ENCODE peak calls at places on chromosomes 6 and 20, in six cellular contexts. D is HAP-1; O is lung; N is upper lobe of right lung; Q is CD8-positive, alpha-beta memory T cell; Z is GM23248. P is an unnamed sample. For H3K27me3, the result is how much of the 10 kb centered on the place peaks cover.

GRCh38 chr20:46838002-46838401 is 56.6 kb upstream of the EYA2 start:
- DNase-seq in N (no peak), O (no peak), Q (no peak), D (no peak), Z (no peak), P (no peak)

GRCh38 chr6:156564128-156564806 is 212.9 kb upstream of the ARID1B start:
- DNase-seq in Z (peak), Q (peak), D (peak), O (peak), N (peak), P (peak)

GRCh38 chr20:41425180-41425884 is 58.7 kb upstream of the EMILIN3 start:
- DNase-seq in O (no peak), Q (no peak), Z (peak), N (no peak), D (no peak), P (no peak)

GRCh38 chr6:25327372-25327771 is 48.2 kb downstream of the CARMIL1 start:
- DNase-seq in Z (no peak), O (no peak), N (no peak), Q (no peak), D (peak), P (no peak)

GRCh38 chr6:39073471-39074355 is 25.1 kb downstream of the GLP1R start:
- DNase-seq in N (peak), Z (no peak), O (no peak), Q (no peak), D (no peak), P (no peak)

GRCh38 chr6:35081426-35081851 is 59.7 kb downstream of the TCP11 start:
- DNase-seq in Q (no peak), Z (no peak), D (no peak), N (peak), O (no peak), P (peak)

GRCh38 chr6:57174511-57174907 is 2.4 kb downstream of the BAG2 start:
- DNase-seq in N (no peak), Q (no peak), D (no peak), O (no peak), Z (no peak), P (no peak)

GRCh38 chr20:37257993-37258392 is 3.6 kb downstream of the GHRH start:
- DNase-seq in Q (no peak), N (no peak), Z (no peak), D (no peak), O (no peak), P (no peak)

GRCh38 chr6:155013457-155013876 is 18.4 kb downstream of the TIAM2 start:
- DNase-seq in Q (no peak), O (no peak), Z (no peak), N (no peak), D (no peak), P (no peak)

GRCh38 chr20:59525500-59526241 is 78.7 kb upstream of the PHACTR3 start:
- DNase-seq in O (peak), D (peak), Z (peak), Q (no peak), N (peak), P (peak)

GRCh38 chr6:30819287-30819917 is 64.9 kb upstream of the DDR1 start:
- DNase-seq in D (no peak), Q (no peak), N (no peak), Z (peak), O (no peak), P (no peak)

GRCh38 chr6:103937389-103937788 is 922.3 kb downstream of the HACE1 start:
- DNase-seq in Z (no peak), O (no peak), N (no peak), Q (no peak), D (no peak), P (no peak)

GRCh38 chr6:109526905-109527628 is 44.0 kb upstream of the ZBTB24 start:
- DNase-seq in Q (peak), O (peak), N (no peak), D (peak), Z (peak), P (peak)

GRCh38 chr20:34971873-34972235 is 16.2 kb downstream of the MYH7B start:
- DNase-seq in Z (no peak), N (no peak), O (no peak), Q (no peak), D (no peak), P (no peak)

GRCh38 chr6:52399511-52400315 is 20.4 kb upstream of the EFHC1 start:
- DNase-seq in O (no peak), Q (peak), N (no peak), D (peak), Z (peak), P (peak)

GRCh38 chr6:31919624-31920303 is 7.8 kb upstream of the C2 start:
- DNase-seq in Q (no peak), Z (no peak), D (no peak), N (no peak), O (no peak), P (no peak)

GRCh38 chr6:44956426-44956825 is 371.7 kb upstream of the RUNX2 start:
- DNase-seq in N (no peak), Q (no peak), Z (no peak), O (no peak), D (no peak), P (peak)

GRCh38 chr6:144480518-144480917 is 195.4 kb downstream of the UTRN start:
- DNase-seq in D (no peak), N (no peak), Z (no peak), Q (no peak), O (no peak), P (no peak)

GRCh38 chr6:27752038-27752885 is 159.9 kb downstream of the OR2B2 start:
- DNase-seq in O (peak), N (peak), D (peak), Z (peak), Q (peak), P (peak)
- H3K27me3 ChIP-seq in O (under half), N (under half), D (under half), Z (under half), Q (under half), P (under half)

DNA sequence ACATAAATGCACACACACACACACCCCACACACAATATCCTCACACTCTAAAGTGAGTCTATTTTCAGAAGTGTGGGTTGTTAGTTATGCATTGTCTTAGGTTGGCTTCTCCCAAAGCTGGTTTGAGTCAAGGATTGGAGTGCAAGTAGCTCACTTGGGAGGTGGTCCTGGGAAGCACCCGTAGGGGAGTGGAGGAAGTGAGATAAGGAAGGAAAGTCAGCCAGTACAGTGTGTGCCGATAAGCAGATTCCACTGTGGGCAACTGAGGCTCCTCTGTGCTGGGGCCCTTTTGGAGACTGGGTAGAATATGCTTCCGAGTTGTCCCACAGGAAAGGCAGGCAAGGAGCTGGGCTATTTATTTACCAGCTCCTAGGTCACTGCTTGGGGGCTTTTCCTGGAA is 67.2 kb downstream of the PLCB4 start:
- DNase-seq in Q (no peak), Z (no peak), D (no peak), O (no peak), N (no peak), P (no peak)
- H3K27me3 ChIP-seq in Q (under half), Z (under half), D (under half), O (under half), N (under half), P (under half)

GRCh38 chr6:36083446-36083845 is 46.9 kb upstream of the MAPK13 start:
- DNase-seq in D (no peak), Q (no peak), O (no peak), Z (no peak), N (no peak), P (no peak)

GRCh38 chr6:36094238-36094637 is 36.1 kb upstream of the MAPK13 start:
- DNase-seq in O (no peak), N (no peak), Z (no peak), Q (no peak), D (no peak), P (no peak)

GRCh38 chr6:36094786-36095496 is 35.4 kb upstream of the MAPK13 start:
- DNase-seq in O (peak), D (peak), Z (peak), Q (peak), N (peak), P (peak)

DNA sequence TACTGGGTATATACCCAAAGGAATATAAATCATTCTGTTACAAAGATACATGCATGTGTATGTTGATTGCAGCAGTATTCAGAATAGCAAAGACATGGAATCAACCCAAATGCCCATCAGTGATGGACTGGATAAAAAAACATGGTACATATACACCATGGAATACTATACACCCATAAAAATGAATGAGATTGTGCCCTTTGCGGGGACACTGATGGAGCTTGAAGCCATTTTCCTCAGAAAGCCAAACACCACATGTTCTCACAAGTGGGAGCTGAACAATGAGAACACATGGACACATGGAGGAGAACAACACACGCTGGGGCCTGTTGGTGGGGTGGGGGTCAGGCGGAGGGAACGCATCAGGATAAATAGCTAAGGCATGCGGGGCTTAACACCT is 41.3 kb upstream of the MAPK13 start:
- DNase-seq in N (no peak), O (no peak), Z (no peak), D (no peak), Q (no peak), P (no peak)
- H3K27me3 ChIP-seq in N (under half), O (under half), Z (under half), D (under half), Q (under half), P (under half)

GRCh38 chr6:50707652-50708325 is 5.5 kb upstream of the TFAP2D start:
- DNase-seq in Q (no peak), O (no peak), D (no peak), Z (no peak), N (no peak), P (no peak)

GRCh38 chr6:50706575-50706974 is 6.8 kb upstream of the TFAP2D start:
- DNase-seq in Q (no peak), Z (no peak), N (no peak), D (no peak), O (no peak), P (no peak)

GRCh38 chr6:50709366-50709734 is 4.0 kb upstream of the TFAP2D start:
- DNase-seq in N (no peak), Z (no peak), O (no peak), Q (no peak), D (no peak), P (no peak)

GRCh38 chr6:50707191-50707590 is 6.1 kb upstream of the TFAP2D start:
- DNase-seq in N (no peak), D (no peak), Q (no peak), Z (no peak), O (no peak), P (no peak)

GRCh38 chr6:50708664-50709365 is 4.5 kb upstream of the TFAP2D start:
- DNase-seq in O (no peak), N (no peak), Q (no peak), Z (no peak), D (no peak), P (no peak)
- H3K27me3 ChIP-seq in O (under half), N (half or more), Q (under half), Z (under half), D (under half), P (under half)

GRCh38 chr20:1527923-1528322 is 29.6 kb downstream of the SIRPD start:
- DNase-seq in Q (no peak), Z (no peak), O (no peak), D (no peak), N (no peak), P (no peak)
- H3K27me3 ChIP-seq in Q (under half), Z (under half), O (under half), D (under half), N (under half), P (under half)

DNA sequence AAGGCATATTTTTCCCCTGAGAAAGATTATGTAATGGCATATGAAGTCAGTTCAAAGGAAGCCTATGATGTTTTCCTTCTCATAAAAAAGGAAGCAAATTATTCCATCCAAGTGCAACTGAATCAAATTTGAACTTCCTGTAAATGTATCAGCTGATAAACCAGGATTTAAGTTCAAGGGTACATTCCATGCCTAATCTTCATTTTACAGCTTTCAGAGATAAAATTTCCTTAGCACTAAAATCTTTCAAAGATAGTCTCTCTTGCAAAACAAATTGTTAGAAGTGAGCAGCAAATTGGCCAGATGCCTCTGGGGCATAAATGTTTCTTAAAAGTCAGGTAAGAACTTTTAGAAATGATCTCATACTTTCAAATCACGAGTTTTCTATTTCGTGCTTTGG is 2.8 kb upstream of the TCF21 start:
- DNase-seq in N (no peak), Z (no peak), O (no peak), Q (no peak), D (no peak), P (no peak)
- H3K27me3 ChIP-seq in N (under half), Z (under half), O (under half), Q (under half), D (half or more), P (under half)

DNA sequence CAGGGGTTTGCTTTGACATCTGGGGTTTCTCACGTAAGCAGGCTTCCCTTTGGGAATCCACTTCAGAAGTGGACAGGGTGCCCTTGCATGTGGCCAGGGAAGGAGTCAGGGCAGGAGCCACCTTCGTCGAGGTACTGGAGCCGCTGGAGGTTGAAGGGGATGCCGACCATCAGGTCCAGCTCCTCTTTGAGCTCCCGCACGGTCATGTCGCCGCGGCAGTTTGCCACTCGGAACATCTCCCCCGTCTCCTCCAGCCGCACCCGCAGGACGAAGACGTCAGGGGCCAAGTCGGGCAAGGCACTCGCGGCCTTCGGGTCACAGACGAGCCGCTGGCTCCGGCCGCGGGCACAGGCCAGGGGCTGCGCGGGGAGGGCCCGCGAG is 360 bp downstream of the ANKRD60 start:
- DNase-seq in Q (no peak), D (no peak), O (no peak), Z (peak), N (no peak), P (no peak)
- H3K27me3 ChIP-seq in Q (under half), D (half or more), O (under half), Z (under half), N (under half), P (under half)

GRCh38 chr6:165939601-165940290 is 227.9 kb downstream of the TBXT start:
- DNase-seq in Z (no peak), D (no peak), Q (no peak), N (no peak), O (no peak), P (no peak)

GRCh38 chr6:165936660-165937059 is 231.0 kb downstream of the TBXT start:
- DNase-seq in O (no peak), D (no peak), Q (no peak), Z (no peak), N (no peak), P (no peak)

GRCh38 chr6:165939047-165939446 is 228.6 kb downstream of the TBXT start:
- DNase-seq in N (no peak), O (no peak), Q (no peak), Z (no peak), D (no peak), P (no peak)

GRCh38 chr6:165936096-165936495 is 231.6 kb downstream of the TBXT start:
- DNase-seq in D (no peak), N (no peak), Z (no peak), Q (no peak), O (no peak), P (no peak)

DNA sequence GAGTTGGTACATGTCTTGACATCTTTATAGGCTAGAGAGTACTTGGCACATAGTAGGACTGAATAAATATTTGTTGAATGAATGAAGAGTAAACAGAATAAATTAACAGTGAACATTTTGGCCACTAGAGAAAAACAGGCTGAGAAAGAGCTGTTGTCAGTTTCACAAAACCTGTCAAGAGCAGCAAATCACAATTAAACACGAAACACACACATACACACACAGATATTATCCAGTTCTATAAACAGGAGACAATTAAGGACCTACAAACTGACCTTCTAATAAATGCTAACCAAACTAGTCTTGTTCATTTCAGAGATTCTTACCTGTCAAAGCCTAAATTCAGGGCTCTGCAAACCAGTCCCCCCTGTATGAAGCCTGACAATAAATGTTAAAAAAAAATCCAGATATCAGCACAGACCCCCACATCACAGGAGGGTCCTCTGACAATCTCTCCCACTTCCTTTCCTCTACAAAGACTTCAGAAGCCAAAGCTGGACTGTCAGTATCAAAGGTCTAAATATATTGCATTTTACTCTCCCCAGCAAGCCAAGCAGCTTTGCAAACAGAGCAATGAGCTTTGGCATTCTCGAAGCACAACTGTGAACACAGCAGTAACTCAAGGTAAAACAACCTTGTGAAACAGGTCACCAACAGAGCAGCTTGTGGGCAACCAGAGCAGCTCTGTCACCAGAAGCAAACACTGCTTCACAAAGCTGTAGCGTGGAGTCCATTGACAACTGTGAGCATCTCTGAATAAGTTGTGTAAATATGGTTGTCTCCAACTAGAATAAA is 229.9 kb downstream of the TBXT start:
- DNase-seq in D (no peak), O (no peak), N (no peak), Z (no peak), Q (no peak), P (no peak)
- H3K27me3 ChIP-seq in D (under half), O (under half), N (under half), Z (under half), Q (under half), P (under half)

GRCh38 chr6:33209856-33210255 is 1.6 kb downstream of the RING1 start:
- DNase-seq in O (no peak), N (no peak), D (no peak), Q (no peak), Z (no peak), P (no peak)

GRCh38 chr6:33206027-33206863 is 1.8 kb downstream of the HSD17B8 start:
- DNase-seq in Z (peak), Q (no peak), N (no peak), O (no peak), D (no peak), P (no peak)

GRCh38 chr6:33206864-33207568 is 1.3 kb upstream of the RING1 start:
- DNase-seq in Z (peak), Q (no peak), D (peak), O (no peak), N (no peak), P (peak)

GRCh38 chr6:33208089-33208967 is at the start of gene RING1:
- DNase-seq in D (peak), Z (peak), O (peak), Q (peak), N (peak), P (peak)

DNA sequence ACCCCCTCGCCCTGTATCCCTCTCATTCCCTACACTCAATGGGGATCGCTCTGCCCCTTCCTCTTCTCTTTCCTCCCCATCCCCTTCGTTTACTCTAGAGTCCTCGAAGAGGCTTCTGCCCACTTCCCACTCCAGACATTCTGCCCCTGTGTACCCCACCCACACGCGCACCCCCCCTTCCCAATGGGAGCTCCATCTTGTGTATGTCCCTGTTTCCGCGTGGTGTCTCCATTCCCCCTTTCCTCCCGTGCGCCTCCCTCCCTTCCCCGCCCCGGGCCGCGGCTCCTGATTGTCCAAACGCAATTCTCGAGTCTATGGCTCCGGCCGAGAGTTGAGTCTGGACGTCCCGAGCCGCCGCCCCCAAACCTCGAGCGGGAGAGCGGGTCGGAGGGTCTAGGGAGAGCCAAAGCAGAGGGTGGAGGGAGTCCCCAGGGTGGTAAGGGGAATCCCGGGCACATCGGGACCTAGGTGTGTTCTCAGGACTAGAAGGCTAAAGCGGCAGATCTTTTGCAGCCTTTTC is 671 bp upstream of the RING1 start:
- DNase-seq in Q (peak), N (peak), D (peak), O (peak), Z (peak), P (peak)
- H3K27me3 ChIP-seq in Q (under half), N (under half), D (under half), O (under half), Z (under half), P (under half)

GRCh38 chr6:69861986-69862385 is 4.4 kb upstream of the COL19A1 start:
- DNase-seq in D (peak), O (no peak), Q (no peak), N (no peak), Z (no peak), P (no peak)

GRCh38 chr6:69867075-69867911 is 937 bp downstream of the COL19A1 start:
- DNase-seq in Q (peak), Z (peak), O (peak), D (peak), N (peak), P (peak)

GRCh38 chr6:69865126-69865525 is 1.2 kb upstream of the COL19A1 start:
- DNase-seq in Z (peak), N (no peak), Q (no peak), O (no peak), D (no peak), P (peak)

GRCh38 chr6:69866351-69867074 is at the start of gene COL19A1:
- DNase-seq in Q (peak), N (peak), D (peak), O (no peak), Z (peak), P (no peak)

GRCh38 chr6:69863766-69864165 is 2.6 kb upstream of the COL19A1 start:
- DNase-seq in O (no peak), N (no peak), D (no peak), Q (no peak), Z (no peak), P (no peak)
- H3K27me3 ChIP-seq in O (under half), N (under half), D (under half), Q (under half), Z (under half), P (under half)